ENCODE peak calls at places on chromosome 14, in six cellular contexts. C is retina; N is NCI-H1105 treated with DMSO at 0.1 percent for 48 hours; S is CD4-positive, alpha-beta T cell; K is stimulated activated CD4-positive, alpha-beta T cell treated with anti-CD3 and anti-CD28 coated beads, Interleukin-4, amount 100 ng/mL, for 4 hours; B is SHP77 treated with DMSO at 0.1 percent for 48 hours. R is an unnamed sample.

GRCh38 chr14:71266994-71267636 is 359.9 kb downstream of the PCNX1 start:
- DNase-seq in C (no peak), N (no peak), S (no peak), K (no peak), B (no peak), R (no peak)

GRCh38 chr14:79734151-79734550 is 477.2 kb downstream of the DIO2 start:
- DNase-seq in C (no peak), N (no peak), S (no peak), K (no peak), B (no peak), R (no peak)

GRCh38 chr14:60506985-60507829 is 1.7 kb upstream of the SIX6 start:
- DNase-seq in C (peak; percentile 92), N (no peak), S (no peak), K (no peak), B (no peak), R (no peak)

GRCh38 chr14:101473795-101474562 is 87.3 kb upstream of the DIO3 start:
- DNase-seq in C (no peak), N (no peak), S (no peak), K (no peak), B (no peak), R (no peak)

GRCh38 chr14:56659964-56660551 is 80.5 kb downstream of the TMEM260 start:
- DNase-seq in C (peak; percentile 44), N (peak; percentile 78), S (no peak), K (no peak), B (peak; percentile 32), R (no peak)

GRCh38 chr14:101507306-101508150 is 53.8 kb upstream of the DIO3 start:
- DNase-seq in C (no peak), N (no peak), S (peak; percentile 12), K (no peak), B (no peak), R (no peak)

GRCh38 chr14:23102801-23103200 is 2.0 kb downstream of the CIROP start:
- DNase-seq in C (no peak), N (no peak), S (no peak), K (no peak), B (no peak), R (no peak)

GRCh38 chr14:31263485-31264133 is 56.0 kb upstream of the HECTD1 start:
- DNase-seq in C (no peak), N (no peak), S (no peak), K (no peak), B (no peak), R (no peak)

GRCh38 chr14:85883971-85884370 is 354.0 kb downstream of the FLRT2 start:
- DNase-seq in C (no peak), N (no peak), S (no peak), K (no peak), B (no peak), R (no peak)

GRCh38 chr14:69710378-69710777 is 56.6 kb upstream of the SRSF5 start:
- DNase-seq in C (no peak), N (no peak), S (no peak), K (no peak), B (no peak), R (no peak)

GRCh38 chr14:76924363-76925151 is 98.3 kb downstream of the LRRC74A start:
- DNase-seq in C (peak; percentile 68), N (peak; percentile 97), S (no peak), K (peak; percentile 35), B (no peak), R (no peak)

GRCh38 chr14:76250345-76250744 is 98.6 kb downstream of the GPATCH2L start:
- DNase-seq in C (peak; percentile 74), N (no peak), S (no peak), K (no peak), B (no peak), R (no peak)

GRCh38 chr14:52154992-52155655 is 86.3 kb upstream of the NID2 start:
- DNase-seq in C (no peak), N (no peak), S (no peak), K (no peak), B (no peak), R (no peak)

GRCh38 chr14:58805605-58806358 is 168.0 kb downstream of the DACT1 start:
- DNase-seq in C (no peak), N (peak; percentile 99), S (no peak), K (no peak), B (peak; percentile 63), R (no peak)

GRCh38 chr14:90756755-90757345 is 59.4 kb downstream of the TTC7B start:
- DNase-seq in C (no peak), N (no peak), S (no peak), K (no peak), B (peak; percentile 10), R (no peak)

GRCh38 chr14:103483600-103483999 is 39.0 kb downstream of the CKB start:
- DNase-seq in C (no peak), N (no peak), S (no peak), K (no peak), B (no peak), R (no peak)

GRCh38 chr14:79090781-79091180 is 920.6 kb downstream of the NRXN3 start:
- DNase-seq in C (no peak), N (no peak), S (no peak), K (no peak), B (no peak), R (no peak)